ENCODE peak calls at places on chromosomes 7 and 10, in six cellular contexts. One of them, this sample, is unnamed.

GRCh38 chr7:96962221-96962620 is 43.1 kb upstream of the DLX6 start:
- DNase-seq in stimulated activated CD4-positive, alpha-beta T cell treated with anti-CD3 and anti-CD28 coated beads, Interleukin-2, amount 100 ng/mL, for 48 hours: no peak
- DNase-seq in activated CD4-positive, alpha-beta T cell treated with anti-CD3 and anti-CD28 coated beads, Interleukin-2, amount 50 U/mL, for 24 hours: no peak
- DNase-seq in epithelial cell of esophagus: no peak
- DNase-seq in transverse colon: no peak
- DNase-seq in ELR: peak
- DNase-seq in this sample: no peak

GRCh38 chr7:117682681-117683385 is 190.4 kb downstream of the CTTNBP2 start:
- DNase-seq in ELR: peak
- DNase-seq in transverse colon: peak
- DNase-seq in epithelial cell of esophagus: peak
- DNase-seq in activated CD4-positive, alpha-beta T cell treated with anti-CD3 and anti-CD28 coated beads, Interleukin-2, amount 50 U/mL, for 24 hours: no peak
- DNase-seq in stimulated activated CD4-positive, alpha-beta T cell treated with anti-CD3 and anti-CD28 coated beads, Interleukin-2, amount 100 ng/mL, for 48 hours: no peak
- DNase-seq in this sample: no peak

GRCh38 chr7:148270576-148270975 is 320.0 kb upstream of the C7orf33 start:
- DNase-seq in transverse colon: no peak
- DNase-seq in epithelial cell of esophagus: peak
- DNase-seq in activated CD4-positive, alpha-beta T cell treated with anti-CD3 and anti-CD28 coated beads, Interleukin-2, amount 50 U/mL, for 24 hours: no peak
- DNase-seq in ELR: no peak
- DNase-seq in stimulated activated CD4-positive, alpha-beta T cell treated with anti-CD3 and anti-CD28 coated beads, Interleukin-2, amount 100 ng/mL, for 48 hours: no peak
- DNase-seq in this sample: no peak

GRCh38 chr7:2814682-2815522 is 29.2 kb downstream of the GNA12 start:
- DNase-seq in activated CD4-positive, alpha-beta T cell treated with anti-CD3 and anti-CD28 coated beads, Interleukin-2, amount 50 U/mL, for 24 hours: no peak
- DNase-seq in ELR: no peak
- DNase-seq in epithelial cell of esophagus: no peak
- DNase-seq in stimulated activated CD4-positive, alpha-beta T cell treated with anti-CD3 and anti-CD28 coated beads, Interleukin-2, amount 100 ng/mL, for 48 hours: no peak
- DNase-seq in transverse colon: no peak
- DNase-seq in this sample: no peak

GRCh38 chr7:7696458-7697119 is 21.8 kb downstream of the RPA3 start:
- DNase-seq in activated CD4-positive, alpha-beta T cell treated with anti-CD3 and anti-CD28 coated beads, Interleukin-2, amount 50 U/mL, for 24 hours: no peak
- DNase-seq in ELR: peak
- DNase-seq in transverse colon: no peak
- DNase-seq in epithelial cell of esophagus: peak
- DNase-seq in stimulated activated CD4-positive, alpha-beta T cell treated with anti-CD3 and anti-CD28 coated beads, Interleukin-2, amount 100 ng/mL, for 48 hours: no peak
- DNase-seq in this sample: no peak

GRCh38 chr10:31121074-31121685 is 89.5 kb upstream of the ZNF438 start:
- DNase-seq in stimulated activated CD4-positive, alpha-beta T cell treated with anti-CD3 and anti-CD28 coated beads, Interleukin-2, amount 100 ng/mL, for 48 hours: no peak
- DNase-seq in ELR: no peak
- DNase-seq in activated CD4-positive, alpha-beta T cell treated with anti-CD3 and anti-CD28 coated beads, Interleukin-2, amount 50 U/mL, for 24 hours: no peak
- DNase-seq in transverse colon: no peak
- DNase-seq in epithelial cell of esophagus: peak
- DNase-seq in this sample: no peak

GRCh38 chr10:62811159-62811875 is 4.8 kb downstream of the EGR2 start:
- DNase-seq in activated CD4-positive, alpha-beta T cell treated with anti-CD3 and anti-CD28 coated beads, Interleukin-2, amount 50 U/mL, for 24 hours: peak
- DNase-seq in stimulated activated CD4-positive, alpha-beta T cell treated with anti-CD3 and anti-CD28 coated beads, Interleukin-2, amount 100 ng/mL, for 48 hours: peak
- DNase-seq in epithelial cell of esophagus: no peak
- DNase-seq in transverse colon: no peak
- DNase-seq in ELR: no peak
- DNase-seq in this sample: no peak

GRCh38 chr7:108048422-108048821 is 45.5 kb upstream of the LAMB1 start:
- DNase-seq in transverse colon: no peak
- DNase-seq in ELR: no peak
- DNase-seq in stimulated activated CD4-positive, alpha-beta T cell treated with anti-CD3 and anti-CD28 coated beads, Interleukin-2, amount 100 ng/mL, for 48 hours: no peak
- DNase-seq in activated CD4-positive, alpha-beta T cell treated with anti-CD3 and anti-CD28 coated beads, Interleukin-2, amount 50 U/mL, for 24 hours: no peak
- DNase-seq in epithelial cell of esophagus: no peak
- DNase-seq in this sample: no peak

GRCh38 chr10:33052915-33053810 is 95.1 kb upstream of the ITGB1 start:
- DNase-seq in activated CD4-positive, alpha-beta T cell treated with anti-CD3 and anti-CD28 coated beads, Interleukin-2, amount 50 U/mL, for 24 hours: no peak
- DNase-seq in epithelial cell of esophagus: no peak
- DNase-seq in transverse colon: no peak
- DNase-seq in ELR: peak
- DNase-seq in stimulated activated CD4-positive, alpha-beta T cell treated with anti-CD3 and anti-CD28 coated beads, Interleukin-2, amount 100 ng/mL, for 48 hours: no peak
- DNase-seq in this sample: no peak

GRCh38 chr7:33854951-33855350 is 50.4 kb upstream of the BMPER start:
- DNase-seq in ELR: peak
- DNase-seq in stimulated activated CD4-positive, alpha-beta T cell treated with anti-CD3 and anti-CD28 coated beads, Interleukin-2, amount 100 ng/mL, for 48 hours: no peak
- DNase-seq in transverse colon: no peak
- DNase-seq in epithelial cell of esophagus: peak
- DNase-seq in activated CD4-positive, alpha-beta T cell treated with anti-CD3 and anti-CD28 coated beads, Interleukin-2, amount 50 U/mL, for 24 hours: no peak
- DNase-seq in this sample: no peak

GRCh38 chr7:149642579-149642978 is 130.8 kb downstream of the ZNF467 start:
- DNase-seq in epithelial cell of esophagus: no peak
- DNase-seq in transverse colon: no peak
- DNase-seq in stimulated activated CD4-positive, alpha-beta T cell treated with anti-CD3 and anti-CD28 coated beads, Interleukin-2, amount 100 ng/mL, for 48 hours: no peak
- DNase-seq in ELR: no peak
- DNase-seq in activated CD4-positive, alpha-beta T cell treated with anti-CD3 and anti-CD28 coated beads, Interleukin-2, amount 50 U/mL, for 24 hours: no peak
- DNase-seq in this sample: no peak

GRCh38 chr7:104883248-104883717 is 130.7 kb upstream of the KMT2E start:
- DNase-seq in ELR: no peak
- DNase-seq in stimulated activated CD4-positive, alpha-beta T cell treated with anti-CD3 and anti-CD28 coated beads, Interleukin-2, amount 100 ng/mL, for 48 hours: no peak
- DNase-seq in transverse colon: no peak
- DNase-seq in epithelial cell of esophagus: no peak
- DNase-seq in activated CD4-positive, alpha-beta T cell treated with anti-CD3 and anti-CD28 coated beads, Interleukin-2, amount 50 U/mL, for 24 hours: no peak
- DNase-seq in this sample: no peak

GRCh38 chr10:12906051-12906541 is 95.4 kb downstream of the CCDC3 start:
- DNase-seq in activated CD4-positive, alpha-beta T cell treated with anti-CD3 and anti-CD28 coated beads, Interleukin-2, amount 50 U/mL, for 24 hours: no peak
- DNase-seq in transverse colon: no peak
- DNase-seq in epithelial cell of esophagus: no peak
- DNase-seq in stimulated activated CD4-positive, alpha-beta T cell treated with anti-CD3 and anti-CD28 coated beads, Interleukin-2, amount 100 ng/mL, for 48 hours: no peak
- DNase-seq in ELR: no peak
- DNase-seq in this sample: no peak

GRCh38 chr10:59625842-59626522 is 83.7 kb downstream of the SLC16A9 start:
- DNase-seq in ELR: peak
- DNase-seq in activated CD4-positive, alpha-beta T cell treated with anti-CD3 and anti-CD28 coated beads, Interleukin-2, amount 50 U/mL, for 24 hours: peak
- DNase-seq in epithelial cell of esophagus: peak
- DNase-seq in stimulated activated CD4-positive, alpha-beta T cell treated with anti-CD3 and anti-CD28 coated beads, Interleukin-2, amount 100 ng/mL, for 48 hours: peak
- DNase-seq in transverse colon: peak
- DNase-seq in this sample: peak

GRCh38 chr10:108601856-108602255 is 1321.5 kb downstream of the XPNPEP1 start:
- DNase-seq in epithelial cell of esophagus: peak
- DNase-seq in activated CD4-positive, alpha-beta T cell treated with anti-CD3 and anti-CD28 coated beads, Interleukin-2, amount 50 U/mL, for 24 hours: no peak
- DNase-seq in stimulated activated CD4-positive, alpha-beta T cell treated with anti-CD3 and anti-CD28 coated beads, Interleukin-2, amount 100 ng/mL, for 48 hours: no peak
- DNase-seq in transverse colon: no peak
- DNase-seq in ELR: peak
- DNase-seq in this sample: no peak

GRCh38 chr10:24971374-24971773 is 19.0 kb upstream of the PRTFDC1 start:
- DNase-seq in epithelial cell of esophagus: no peak
- DNase-seq in transverse colon: no peak
- DNase-seq in activated CD4-positive, alpha-beta T cell treated with anti-CD3 and anti-CD28 coated beads, Interleukin-2, amount 50 U/mL, for 24 hours: no peak
- DNase-seq in stimulated activated CD4-positive, alpha-beta T cell treated with anti-CD3 and anti-CD28 coated beads, Interleukin-2, amount 100 ng/mL, for 48 hours: no peak
- DNase-seq in ELR: no peak
- DNase-seq in this sample: no peak

GRCh38 chr10:110446954-110447608 is 50.6 kb upstream of the DUSP5 start:
- DNase-seq in stimulated activated CD4-positive, alpha-beta T cell treated with anti-CD3 and anti-CD28 coated beads, Interleukin-2, amount 100 ng/mL, for 48 hours: no peak
- DNase-seq in epithelial cell of esophagus: peak
- DNase-seq in transverse colon: no peak
- DNase-seq in ELR: peak
- DNase-seq in activated CD4-positive, alpha-beta T cell treated with anti-CD3 and anti-CD28 coated beads, Interleukin-2, amount 50 U/mL, for 24 hours: no peak
- DNase-seq in this sample: no peak

GRCh38 chr7:7490003-7490402 is 45.7 kb downstream of the COL28A1 start:
- DNase-seq in activated CD4-positive, alpha-beta T cell treated with anti-CD3 and anti-CD28 coated beads, Interleukin-2, amount 50 U/mL, for 24 hours: no peak
- DNase-seq in stimulated activated CD4-positive, alpha-beta T cell treated with anti-CD3 and anti-CD28 coated beads, Interleukin-2, amount 100 ng/mL, for 48 hours: no peak
- DNase-seq in transverse colon: no peak
- DNase-seq in ELR: no peak
- DNase-seq in epithelial cell of esophagus: no peak
- DNase-seq in this sample: no peak

GRCh38 chr10:98361131-98361633 is 53.8 kb downstream of the PYROXD2 start:
- DNase-seq in epithelial cell of esophagus: peak
- DNase-seq in stimulated activated CD4-positive, alpha-beta T cell treated with anti-CD3 and anti-CD28 coated beads, Interleukin-2, amount 100 ng/mL, for 48 hours: peak
- DNase-seq in activated CD4-positive, alpha-beta T cell treated with anti-CD3 and anti-CD28 coated beads, Interleukin-2, amount 50 U/mL, for 24 hours: peak
- DNase-seq in transverse colon: peak
- DNase-seq in ELR: peak
- DNase-seq in this sample: peak

GRCh38 chr7:71497233-71497946 is 365.4 kb downstream of the GALNT17 start:
- DNase-seq in transverse colon: no peak
- DNase-seq in ELR: no peak
- DNase-seq in activated CD4-positive, alpha-beta T cell treated with anti-CD3 and anti-CD28 coated beads, Interleukin-2, amount 50 U/mL, for 24 hours: no peak
- DNase-seq in stimulated activated CD4-positive, alpha-beta T cell treated with anti-CD3 and anti-CD28 coated beads, Interleukin-2, amount 100 ng/mL, for 48 hours: no peak
- DNase-seq in epithelial cell of esophagus: no peak
- DNase-seq in this sample: no peak

GRCh38 chr7:88337556-88337955 is 30.9 kb upstream of the STEAP4 start:
- DNase-seq in epithelial cell of esophagus: peak
- DNase-seq in stimulated activated CD4-positive, alpha-beta T cell treated with anti-CD3 and anti-CD28 coated beads, Interleukin-2, amount 100 ng/mL, for 48 hours: no peak
- DNase-seq in ELR: peak
- DNase-seq in transverse colon: no peak
- DNase-seq in activated CD4-positive, alpha-beta T cell treated with anti-CD3 and anti-CD28 coated beads, Interleukin-2, amount 50 U/mL, for 24 hours: no peak
- DNase-seq in this sample: no peak

GRCh38 chr10:69636273-69636575 is 6.2 kb downstream of the FAM241B start:
- DNase-seq in epithelial cell of esophagus: no peak
- DNase-seq in transverse colon: no peak
- DNase-seq in activated CD4-positive, alpha-beta T cell treated with anti-CD3 and anti-CD28 coated beads, Interleukin-2, amount 50 U/mL, for 24 hours: no peak
- DNase-seq in ELR: no peak
- DNase-seq in stimulated activated CD4-positive, alpha-beta T cell treated with anti-CD3 and anti-CD28 coated beads, Interleukin-2, amount 100 ng/mL, for 48 hours: no peak
- DNase-seq in this sample: no peak

GRCh38 chr7:77913977-77914607 is 115.5 kb downstream of the PHTF2 start:
- DNase-seq in transverse colon: no peak
- DNase-seq in stimulated activated CD4-positive, alpha-beta T cell treated with anti-CD3 and anti-CD28 coated beads, Interleukin-2, amount 100 ng/mL, for 48 hours: no peak
- DNase-seq in epithelial cell of esophagus: no peak
- DNase-seq in activated CD4-positive, alpha-beta T cell treated with anti-CD3 and anti-CD28 coated beads, Interleukin-2, amount 50 U/mL, for 24 hours: no peak
- DNase-seq in ELR: no peak
- DNase-seq in this sample: no peak

GRCh38 chr10:34580643-34581042 is 234.5 kb downstream of the PARD3 start:
- DNase-seq in activated CD4-positive, alpha-beta T cell treated with anti-CD3 and anti-CD28 coated beads, Interleukin-2, amount 50 U/mL, for 24 hours: no peak
- DNase-seq in transverse colon: no peak
- DNase-seq in epithelial cell of esophagus: peak
- DNase-seq in ELR: peak
- DNase-seq in stimulated activated CD4-positive, alpha-beta T cell treated with anti-CD3 and anti-CD28 coated beads, Interleukin-2, amount 100 ng/mL, for 48 hours: no peak
- DNase-seq in this sample: no peak

GRCh38 chr10:4498763-4499251 is 327.2 kb upstream of the AKR1E2 start:
- DNase-seq in stimulated activated CD4-positive, alpha-beta T cell treated with anti-CD3 and anti-CD28 coated beads, Interleukin-2, amount 100 ng/mL, for 48 hours: no peak
- DNase-seq in epithelial cell of esophagus: peak
- DNase-seq in ELR: peak
- DNase-seq in activated CD4-positive, alpha-beta T cell treated with anti-CD3 and anti-CD28 coated beads, Interleukin-2, amount 50 U/mL, for 24 hours: no peak
- DNase-seq in transverse colon: no peak
- DNase-seq in this sample: no peak

GRCh38 chr10:98172073-98172472 is 37.6 kb downstream of the R3HCC1L start:
- DNase-seq in stimulated activated CD4-positive, alpha-beta T cell treated with anti-CD3 and anti-CD28 coated beads, Interleukin-2, amount 100 ng/mL, for 48 hours: no peak
- DNase-seq in activated CD4-positive, alpha-beta T cell treated with anti-CD3 and anti-CD28 coated beads, Interleukin-2, amount 50 U/mL, for 24 hours: no peak
- DNase-seq in ELR: no peak
- DNase-seq in epithelial cell of esophagus: no peak
- DNase-seq in transverse colon: no peak
- DNase-seq in this sample: no peak

GRCh38 chr7:124762611-124763143 is 2.9 kb downstream of the GPR37 start:
- DNase-seq in ELR: no peak
- DNase-seq in stimulated activated CD4-positive, alpha-beta T cell treated with anti-CD3 and anti-CD28 coated beads, Interleukin-2, amount 100 ng/mL, for 48 hours: no peak
- DNase-seq in activated CD4-positive, alpha-beta T cell treated with anti-CD3 and anti-CD28 coated beads, Interleukin-2, amount 50 U/mL, for 24 hours: no peak
- DNase-seq in epithelial cell of esophagus: no peak
- DNase-seq in transverse colon: peak
- DNase-seq in this sample: no peak

GRCh38 chr7:112452102-112452888 is 2.0 kb downstream of the IFRD1 start:
- DNase-seq in ELR: peak
- DNase-seq in activated CD4-positive, alpha-beta T cell treated with anti-CD3 and anti-CD28 coated beads, Interleukin-2, amount 50 U/mL, for 24 hours: no peak
- DNase-seq in transverse colon: peak
- DNase-seq in epithelial cell of esophagus: peak
- DNase-seq in stimulated activated CD4-positive, alpha-beta T cell treated with anti-CD3 and anti-CD28 coated beads, Interleukin-2, amount 100 ng/mL, for 48 hours: no peak
- DNase-seq in this sample: no peak

GRCh38 chr7:116859323-116859722 is 3.1 kb upstream of the CAPZA2 start:
- DNase-seq in transverse colon: no peak
- DNase-seq in ELR: peak
- DNase-seq in epithelial cell of esophagus: peak
- DNase-seq in activated CD4-positive, alpha-beta T cell treated with anti-CD3 and anti-CD28 coated beads, Interleukin-2, amount 50 U/mL, for 24 hours: no peak
- DNase-seq in stimulated activated CD4-positive, alpha-beta T cell treated with anti-CD3 and anti-CD28 coated beads, Interleukin-2, amount 100 ng/mL, for 48 hours: no peak
- DNase-seq in this sample: no peak

GRCh38 chr7:1483536-1484505 is 20.4 kb downstream of the INTS1 start:
- DNase-seq in activated CD4-positive, alpha-beta T cell treated with anti-CD3 and anti-CD28 coated beads, Interleukin-2, amount 50 U/mL, for 24 hours: no peak
- DNase-seq in transverse colon: no peak
- DNase-seq in ELR: no peak
- DNase-seq in epithelial cell of esophagus: no peak
- DNase-seq in stimulated activated CD4-positive, alpha-beta T cell treated with anti-CD3 and anti-CD28 coated beads, Interleukin-2, amount 100 ng/mL, for 48 hours: no peak
- DNase-seq in this sample: no peak

GRCh38 chr7:27917119-27917518 is 177.2 kb downstream of the TAX1BP1 start:
- DNase-seq in activated CD4-positive, alpha-beta T cell treated with anti-CD3 and anti-CD28 coated beads, Interleukin-2, amount 50 U/mL, for 24 hours: no peak
- DNase-seq in stimulated activated CD4-positive, alpha-beta T cell treated with anti-CD3 and anti-CD28 coated beads, Interleukin-2, amount 100 ng/mL, for 48 hours: no peak
- DNase-seq in transverse colon: no peak
- DNase-seq in epithelial cell of esophagus: peak
- DNase-seq in ELR: no peak
- DNase-seq in this sample: no peak

GRCh38 chr7:151126500-151127137 is 40.3 kb downstream of the AGAP3 start:
- DNase-seq in transverse colon: peak
- DNase-seq in epithelial cell of esophagus: no peak
- DNase-seq in ELR: no peak
- DNase-seq in activated CD4-positive, alpha-beta T cell treated with anti-CD3 and anti-CD28 coated beads, Interleukin-2, amount 50 U/mL, for 24 hours: no peak
- DNase-seq in stimulated activated CD4-positive, alpha-beta T cell treated with anti-CD3 and anti-CD28 coated beads, Interleukin-2, amount 100 ng/mL, for 48 hours: no peak
- DNase-seq in this sample: no peak

GRCh38 chr7:30146127-30146612 is 11.4 kb downstream of the MTURN start:
- DNase-seq in epithelial cell of esophagus: no peak
- DNase-seq in stimulated activated CD4-positive, alpha-beta T cell treated with anti-CD3 and anti-CD28 coated beads, Interleukin-2, amount 100 ng/mL, for 48 hours: no peak
- DNase-seq in transverse colon: no peak
- DNase-seq in ELR: no peak
- DNase-seq in activated CD4-positive, alpha-beta T cell treated with anti-CD3 and anti-CD28 coated beads, Interleukin-2, amount 50 U/mL, for 24 hours: no peak
- DNase-seq in this sample: no peak

GRCh38 chr10:24494236-24494635 is 229.5 kb downstream of the ARHGAP21 start:
- DNase-seq in epithelial cell of esophagus: no peak
- DNase-seq in stimulated activated CD4-positive, alpha-beta T cell treated with anti-CD3 and anti-CD28 coated beads, Interleukin-2, amount 100 ng/mL, for 48 hours: no peak
- DNase-seq in transverse colon: peak
- DNase-seq in activated CD4-positive, alpha-beta T cell treated with anti-CD3 and anti-CD28 coated beads, Interleukin-2, amount 50 U/mL, for 24 hours: no peak
- DNase-seq in ELR: no peak
- DNase-seq in this sample: no peak